ENCODE peak calls at places on chromosomes 5 and 9, in five cellular contexts. H is pancreas; Z is cardiac fibroblast; C is GM23338; J is Jurkat, Clone E6-1. U is an unnamed sample.

GRCh38 chr9:125460346-125460745 is 198.7 kb downstream of the GAPVD1 start:
- DNase-seq in H (no peak), Z (no peak), C (no peak), J (no peak), U (no peak)

GRCh38 chr5:147688965-147689364 is 93.6 kb downstream of the JAKMIP2 start:
- DNase-seq in H (peak), Z (no peak), C (no peak), J (no peak), U (no peak)

GRCh38 chr5:170540276-170540675 is 36.5 kb downstream of the KCNIP1 start:
- DNase-seq in H (no peak), Z (no peak), C (no peak), J (no peak), U (no peak)

GRCh38 chr9:124567362-124567761 is 60.2 kb upstream of the NR5A1 start:
- DNase-seq in H (no peak), Z (no peak), C (no peak), J (no peak), U (no peak)

GRCh38 chr9:84969736-84970135 is 300.2 kb downstream of the NTRK2 start:
- DNase-seq in H (no peak), Z (no peak), C (no peak), J (no peak), U (no peak)

GRCh38 chr9:6098431-6098830 is 83.0 kb upstream of the RANBP6 start:
- DNase-seq in H (no peak), Z (peak), C (no peak), J (no peak), U (no peak)

GRCh38 chr5:128857061-128857677 is 108.1 kb upstream of the SLC27A6 start:
- DNase-seq in H (no peak), Z (no peak), C (no peak), J (no peak), U (no peak)

GRCh38 chr5:143220748-143221211 is 182.7 kb downstream of the NR3C1 start:
- DNase-seq in H (no peak), Z (no peak), C (no peak), J (no peak), U (peak)

GRCh38 chr9:100473271-100474081 is 527 bp downstream of the TMEFF1 start:
- DNase-seq in H (peak), Z (peak), C (peak), J (no peak), U (peak)

GRCh38 chr5:83572271-83572670 is 100.7 kb downstream of the VCAN start:
- DNase-seq in H (no peak), Z (no peak), C (no peak), J (no peak), U (no peak)

GRCh38 chr9:122904466-122904822 is 715 bp downstream of the RC3H2 start:
- DNase-seq in H (no peak), Z (peak), C (peak), J (no peak), U (peak)

GRCh38 chr9:96156151-96156550 is 145.8 kb downstream of the HSD17B3 start:
- DNase-seq in H (no peak), Z (no peak), C (no peak), J (no peak), U (no peak)

GRCh38 chr9:11618241-11618805 is 1005.5 kb upstream of the PTPRD start:
- DNase-seq in H (no peak), Z (no peak), C (peak), J (no peak), U (no peak)

GRCh38 chr5:168307925-168308584 is 16.6 kb downstream of the WWC1 start:
- DNase-seq in H (no peak), Z (no peak), C (no peak), J (no peak), U (peak)

DNA sequence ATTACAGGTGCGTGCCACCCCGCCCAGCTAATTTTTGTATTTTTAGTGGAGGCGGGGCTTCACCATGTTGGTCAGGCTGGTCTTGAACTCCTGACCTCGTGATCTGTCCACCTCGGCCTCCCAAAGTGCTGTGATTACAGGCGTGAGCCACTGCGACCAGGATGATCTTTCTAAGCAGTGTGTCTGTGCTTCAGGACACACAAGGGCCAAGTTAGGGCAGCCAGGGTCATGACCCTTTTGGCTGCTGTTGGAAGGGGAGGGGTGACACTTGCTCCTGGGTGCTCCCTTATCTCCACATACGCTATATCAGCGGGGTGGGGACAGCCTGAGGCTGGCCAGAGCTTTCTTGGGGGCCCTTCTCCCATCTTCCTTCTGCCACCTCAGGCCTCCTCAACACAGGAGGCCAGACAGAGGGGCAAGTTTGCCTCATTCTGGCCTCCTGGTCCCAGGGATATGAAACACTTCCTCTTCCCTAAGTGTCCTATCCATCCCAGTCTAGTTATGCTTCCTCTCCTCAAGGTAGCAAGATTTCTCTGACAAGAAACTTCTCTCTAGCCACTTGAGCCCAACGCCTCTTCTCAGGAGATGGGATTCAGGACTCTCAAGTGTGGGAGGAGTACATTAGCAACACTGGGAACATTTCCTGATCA is 1.9 kb upstream of the ZNF79 start:
- DNase-seq in H (no peak), Z (no peak), C (no peak), J (no peak), U (no peak)
- H3K4me3 ChIP-seq in H (no peak), Z (no peak), C (peak), J (no peak), U (no peak)

DNA sequence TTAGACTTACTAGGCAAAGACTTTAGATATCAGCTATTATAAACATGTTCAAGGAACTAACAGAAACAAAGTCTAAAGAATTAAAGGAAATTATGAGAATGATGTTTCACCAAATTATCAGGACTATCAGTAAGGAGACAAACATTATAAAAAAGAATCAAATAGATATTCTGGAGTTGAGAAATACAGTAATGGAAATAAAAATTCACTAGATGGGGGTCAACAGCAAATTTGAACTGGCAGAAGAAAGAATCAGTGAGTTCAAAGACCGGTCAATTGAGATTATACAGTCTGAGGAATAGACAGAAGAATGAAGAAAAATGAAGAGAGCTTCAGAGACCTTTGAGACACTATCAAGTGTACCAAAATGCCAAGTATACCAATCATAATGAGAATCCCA is 9.6 kb upstream of the IL13 start:
- DNase-seq in H (no peak), Z (no peak), C (no peak), J (no peak), U (no peak)
- H3K4me3 ChIP-seq in H (no peak), Z (no peak), C (no peak), J (no peak), U (no peak)

DNA sequence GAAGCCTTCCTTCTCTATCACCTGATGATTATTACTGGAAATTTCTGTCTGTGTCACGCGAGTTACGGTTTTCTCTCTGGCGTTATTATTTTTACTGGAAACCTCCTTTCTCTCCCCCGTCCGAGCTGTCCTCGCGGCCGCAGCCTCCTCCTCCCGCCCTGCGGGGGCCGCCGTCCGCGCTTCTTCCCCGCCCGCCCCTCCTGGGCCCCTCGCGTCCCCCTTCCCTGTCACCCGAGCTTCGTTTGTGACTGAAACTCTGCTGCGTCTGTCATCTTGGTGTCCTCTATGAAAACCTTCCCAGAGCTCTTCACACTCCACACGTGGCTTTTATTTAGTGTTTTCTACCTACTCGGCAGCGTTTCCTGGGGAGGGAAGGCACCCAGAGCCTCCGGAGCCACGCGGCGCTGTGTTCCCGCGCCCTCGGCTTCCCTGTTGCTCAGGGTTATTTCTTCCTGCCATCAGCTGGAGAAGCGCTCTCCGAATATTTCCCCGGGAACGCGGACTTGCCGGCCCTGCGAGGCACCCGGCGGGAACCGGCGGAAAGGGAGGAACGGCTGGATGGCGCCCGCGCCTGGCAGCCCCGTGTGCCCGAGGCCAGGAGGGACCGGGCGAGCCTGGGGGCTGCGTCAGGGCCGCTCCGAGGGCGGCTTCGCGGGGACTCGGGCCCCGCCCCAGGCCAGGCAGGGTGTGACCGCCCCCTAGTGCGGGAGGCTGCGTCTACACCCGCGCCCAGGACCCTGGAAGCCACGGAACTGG is 33.9 kb downstream of the TRIP13 start:
- DNase-seq in H (peak), Z (peak), C (peak), J (no peak), U (no peak)
- H3K4me3 ChIP-seq in H (peak), Z (peak), C (peak), J (no peak), U (no peak)

DNA sequence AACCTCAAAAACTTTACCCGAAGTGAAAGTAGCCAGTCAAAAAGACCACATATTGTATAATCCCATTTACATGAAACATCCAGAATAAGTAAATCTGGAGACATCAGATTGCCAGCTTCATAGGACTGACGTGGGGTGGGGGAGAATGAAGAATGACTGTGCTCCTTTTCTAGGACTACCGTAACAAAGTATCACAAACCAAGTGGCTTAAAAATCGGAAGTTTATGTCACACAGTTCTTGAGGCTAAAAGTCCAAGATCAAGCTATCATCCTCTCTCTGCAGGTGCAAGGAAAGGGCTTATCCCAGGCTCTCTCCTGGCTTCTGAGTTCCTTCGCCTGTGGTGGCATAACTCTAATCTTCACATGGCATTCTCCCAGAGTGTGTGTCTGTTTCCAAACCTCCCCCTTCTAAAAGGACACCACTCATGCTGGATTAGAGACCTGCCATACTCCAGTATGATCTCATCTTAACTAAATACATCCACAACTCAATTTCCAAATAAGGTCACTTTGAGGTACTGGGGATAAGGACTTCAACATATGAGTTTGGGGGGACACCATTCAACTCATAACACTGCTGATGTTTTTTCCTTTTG is 25.5 kb downstream of the ADAM19 start:
- DNase-seq in H (no peak), Z (no peak), C (no peak), J (no peak), U (no peak)
- H3K4me3 ChIP-seq in H (no peak), Z (no peak), C (no peak), J (no peak), U (no peak)

GRCh38 chr5:96433066-96433447 is at the start of gene PCSK1:
- DNase-seq in H (no peak), Z (no peak), C (peak), J (no peak), U (no peak)
- H3K4me3 ChIP-seq in H (no peak), Z (peak), C (peak), J (no peak), U (peak)

GRCh38 chr9:90964101-90965020 is 162.7 kb downstream of the SYK start:
- DNase-seq in H (peak), Z (peak), C (peak), J (no peak), U (peak)
- H3K4me3 ChIP-seq in H (no peak), Z (no peak), C (no peak), J (no peak), U (no peak)

GRCh38 chr9:134592018-134592818 is 49.4 kb upstream of the COL5A1 start:
- DNase-seq in H (no peak), Z (peak), C (no peak), J (no peak), U (no peak)
- H3K4me3 ChIP-seq in H (no peak), Z (peak), C (no peak), J (no peak), U (no peak)

GRCh38 chr5:140040358-140040757 is 2.7 kb downstream of the NRG2 start:
- DNase-seq in H (no peak), Z (no peak), C (no peak), J (no peak), U (no peak)
- H3K4me3 ChIP-seq in H (no peak), Z (no peak), C (no peak), J (no peak), U (peak)